ENCODE peak calls at places on chromosomes 5 and 9, in six cellular contexts. Y is hepatocyte, N is HCT116, J is mammary epithelial cell, G is keratinocyte, K is fibroblast of lung. Z is an unnamed sample.

GRCh38 chr5:41925555-41925946 is 470 bp downstream of the FBXO4 start:
- DNase-seq in N (no peak), K (peak; percentile 46), G (no peak), J (peak; percentile 24), Y (no peak), Z (peak; percentile 46)

GRCh38 chr5:31496891-31497290 is 35.0 kb downstream of the DROSHA start:
- DNase-seq in Y (no peak), K (no peak), J (no peak), N (no peak), G (no peak), Z (no peak)

GRCh38 chr5:1380011-1380817 is 35.3 kb upstream of the CLPTM1L start:
- DNase-seq in K (peak; percentile 12), J (peak; percentile 3), G (no peak), N (no peak), Y (peak; percentile 83), Z (no peak)

GRCh38 chr9:69768101-69768500 is 8.3 kb upstream of the PTAR1 start:
- DNase-seq in G (no peak), J (no peak), N (no peak), K (no peak), Y (no peak), Z (no peak)

GRCh38 chr9:138077898-138078540 is 200.4 kb downstream of the CACNA1B start:
- DNase-seq in Y (no peak), N (no peak), K (no peak), J (no peak), G (no peak), Z (no peak)

GRCh38 chr5:143244000-143244736 is 159.3 kb downstream of the NR3C1 start:
- DNase-seq in N (peak; percentile 82), Y (peak; percentile 74), J (peak; percentile 95), K (peak; percentile 99), G (peak; percentile 90), Z (peak; percentile 58)

GRCh38 chr5:68817696-68818695 is 275.8 kb upstream of the SLC30A5 start:
- DNase-seq in Y (no peak), N (no peak), J (no peak), K (peak; percentile 2), G (no peak), Z (no peak)

GRCh38 chr5:177103523-177104253 is 17.0 kb downstream of the FGFR4 start:
- DNase-seq in J (no peak), G (no peak), N (no peak), K (no peak), Y (no peak), Z (no peak)

DNA sequence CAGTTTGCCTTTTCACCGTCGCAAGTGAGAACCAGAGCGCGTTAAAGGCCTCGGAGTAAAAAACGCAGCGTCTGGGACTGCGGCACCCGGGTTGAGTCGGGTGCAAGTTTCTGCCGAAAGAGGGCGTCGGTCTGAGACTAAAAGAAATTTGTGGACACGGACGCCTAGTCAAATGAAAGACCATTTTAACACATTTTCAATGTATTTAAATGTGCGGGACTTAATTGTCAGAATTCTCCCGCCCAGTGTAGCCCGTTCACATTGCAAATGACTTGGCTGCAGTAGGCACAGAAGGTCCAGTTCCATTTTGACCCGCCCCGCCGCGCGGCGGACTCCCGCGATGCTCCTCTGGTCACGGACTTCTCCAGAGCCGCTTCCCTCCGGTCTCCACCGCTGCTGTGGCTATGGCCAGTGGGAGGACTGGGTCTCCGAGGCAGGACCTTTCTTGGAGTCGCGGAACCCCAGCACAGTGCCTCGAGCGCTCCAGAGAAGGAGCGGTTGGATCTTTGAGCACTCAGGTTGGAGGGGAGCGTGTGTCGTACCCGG is 1.3 kb upstream of the NPR3 start:
- DNase-seq in Y (peak; percentile 80), K (peak; percentile 79), N (peak; percentile 53), J (peak; percentile 62), G (no peak), Z (peak; percentile 85)
- TF ChIP-seq EZH2 in Y (no peak), K (no peak), N (no peak), J (no peak), G (no peak), Z (no peak)

DNA sequence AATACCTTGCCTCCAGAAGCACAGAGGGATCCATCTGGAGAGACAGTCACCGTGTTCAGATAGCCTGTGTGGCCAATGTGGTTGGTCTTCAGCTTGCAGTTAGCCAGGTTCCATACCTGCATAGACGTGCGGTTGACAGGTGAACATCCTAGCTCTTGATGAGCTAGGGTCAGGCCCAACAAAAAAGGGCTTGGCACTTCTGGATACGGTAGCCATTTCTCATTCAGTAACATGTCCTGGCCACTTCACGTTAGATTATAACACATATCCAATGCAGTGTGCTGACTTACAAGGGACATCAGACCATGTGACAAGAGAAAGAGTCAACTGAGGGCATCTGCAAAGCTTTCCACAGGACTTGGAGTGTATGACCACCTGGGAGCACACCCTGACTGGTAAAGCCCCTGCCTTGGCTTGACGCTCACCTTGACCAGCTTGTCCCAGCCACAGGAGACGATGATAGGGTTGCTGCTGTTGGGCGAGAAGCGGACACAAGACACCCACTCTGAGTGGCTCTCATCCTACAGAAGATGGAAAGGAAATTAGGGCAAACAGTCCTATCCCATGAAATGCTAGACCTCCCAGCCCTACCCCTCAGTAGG is 4.5 kb downstream of the RACK1 start:
- DNase-seq in K (no peak), J (no peak), G (no peak), N (no peak), Y (no peak), Z (no peak)
- H3K27ac ChIP-seq in K (no peak overlapping the region), J (no peak overlapping the region), G (no peak overlapping the region), N (peak overlapping the region; percentile 9), Y (no peak overlapping the region), Z (no peak overlapping the region)

DNA sequence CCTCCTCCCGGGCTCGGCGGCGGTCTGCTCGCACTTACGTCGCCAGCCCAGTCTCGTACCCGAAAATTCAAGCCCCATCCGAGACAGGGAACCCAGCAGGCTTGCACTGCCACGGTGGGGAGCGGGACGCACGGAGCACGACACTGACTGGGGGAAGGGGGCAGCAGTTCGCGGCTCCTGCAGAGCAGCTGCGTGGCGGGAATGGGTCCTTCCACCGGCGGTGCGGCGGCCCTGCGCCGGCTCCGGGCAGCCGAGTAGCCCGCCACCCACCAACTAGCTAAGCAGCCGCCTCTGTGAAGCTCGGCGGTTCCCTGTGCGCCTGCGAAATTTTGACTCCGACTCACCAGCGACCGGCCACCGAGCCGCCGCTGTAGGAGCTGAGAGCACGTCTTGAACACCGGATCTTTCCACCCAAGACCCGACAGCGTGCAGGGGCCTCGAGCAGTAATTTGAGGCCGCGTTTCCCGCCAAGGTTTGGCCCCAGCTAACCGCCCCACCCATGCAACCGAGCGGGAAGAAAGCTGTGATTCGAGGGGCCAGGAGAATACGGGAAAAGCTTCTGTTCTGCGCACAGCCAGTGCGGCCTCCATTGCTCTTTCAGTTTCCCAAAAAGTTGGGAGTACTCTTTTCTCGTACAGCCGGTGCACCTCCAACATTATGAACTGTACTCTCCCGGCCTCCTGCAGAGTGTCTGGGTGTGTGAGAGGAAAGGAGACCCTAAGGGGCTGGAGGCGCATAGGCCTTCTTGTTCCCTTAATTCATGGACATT is 3.7 kb downstream of the MCIDAS start:
- DNase-seq in K (no peak), G (no peak), Y (peak; percentile 28), N (no peak), J (no peak), Z (no peak)
- TF ChIP-seq EZH2 in K (peak; percentile 82), G (no peak), Y (peak; percentile 99), N (no peak), J (no peak), Z (no peak)

GRCh38 chr5:33903118-33903517 is 11.3 kb upstream of the ADAMTS12 start:
- DNase-seq in N (no peak), J (peak; percentile 34), Y (no peak), G (no peak), K (no peak), Z (no peak)

GRCh38 chr5:33901176-33901575 is 9.4 kb upstream of the ADAMTS12 start:
- DNase-seq in J (no peak), G (no peak), K (no peak), N (no peak), Y (no peak), Z (no peak)

DNA sequence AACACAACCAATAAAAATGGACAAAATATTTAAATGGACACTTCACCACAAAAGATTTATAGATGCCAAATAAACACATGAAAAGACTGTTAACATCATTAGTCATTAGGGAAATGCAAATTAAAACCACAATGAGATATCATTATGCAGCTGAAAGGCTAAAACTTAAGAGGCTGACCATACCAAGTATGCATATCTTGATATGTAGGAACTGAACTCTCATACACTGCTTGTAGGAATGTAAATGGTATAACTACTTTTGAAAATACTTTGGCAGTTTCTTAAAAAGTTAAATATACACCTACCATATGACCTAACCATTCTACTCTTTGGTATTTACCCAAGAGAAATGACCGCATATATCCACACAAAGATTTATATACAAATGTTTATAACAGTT is 13.6 kb upstream of the ADAMTS12 start:
- DNase-seq in K (peak; percentile 82), J (no peak), G (no peak), Y (no peak), N (no peak), Z (no peak)
- H3K27ac ChIP-seq in K (no peak overlapping the region), J (no peak overlapping the region), G (no peak overlapping the region), Y (no peak overlapping the region), N (no peak overlapping the region), Z (no peak overlapping the region)

Z was measured in A673.